ENCODE peak calls at places on chromosomes 16 and 17, in six cellular contexts. O, C, Z, J, Y and E are unnamed samples.

GRCh38 chr17:73991260-73991659 is 212.2 kb upstream of the RPL38 start:
- DNase-seq in C (no peak), O (no peak), Y (no peak), J (no peak), Z (no peak), E (no peak)

GRCh38 chr16:1772362-1772907 is at the start of gene EME2:
- DNase-seq in C (no peak), Y (no peak), O (no peak), J (no peak), Z (peak; percentile 27), E (no peak)

GRCh38 chr16:76059186-76059585 is 218.0 kb upstream of the CNTNAP4 start:
- DNase-seq in Z (peak; percentile 28), C (no peak), O (no peak), J (no peak), Y (no peak), E (no peak)

GRCh38 chr16:3029499-3030127 is 5.8 kb downstream of the THOC6 start:
- DNase-seq in Z (no peak), C (no peak), J (no peak), O (no peak), Y (no peak), E (no peak)

GRCh38 chr16:8998114-8998513 is 34.4 kb upstream of the USP7 start:
- DNase-seq in Z (no peak), Y (no peak), J (no peak), C (no peak), O (peak; percentile 20), E (no peak)

GRCh38 chr16:9318764-9319163 is 227.3 kb downstream of the HAPSTR1 start:
- DNase-seq in Z (no peak), Y (no peak), J (no peak), O (no peak), C (no peak), E (no peak)

GRCh38 chr17:17231621-17232302 is 5.2 kb downstream of the FLCN start:
- DNase-seq in C (peak; percentile 20), Y (no peak), J (no peak), O (no peak), Z (no peak), E (no peak)

GRCh38 chr17:16929757-16930520 is 42.0 kb downstream of the TNFRSF13B start:
- DNase-seq in O (no peak), Y (peak; percentile 6), J (no peak), Z (no peak), C (no peak), E (no peak)

GRCh38 chr16:24568392-24568791 is 29.0 kb downstream of the RBBP6 start:
- DNase-seq in Y (no peak), C (no peak), Z (no peak), O (no peak), J (no peak), E (no peak)

GRCh38 chr17:4583796-4584124 is 569 bp upstream of the SMTNL2 start:
- DNase-seq in Z (no peak), J (peak; percentile 83), C (peak; percentile 63), Y (no peak), O (no peak), E (no peak)

GRCh38 chr16:58028541-58029070 is 3.1 kb downstream of the MMP15 start:
- DNase-seq in Y (peak; percentile 15), O (no peak), C (no peak), J (no peak), Z (no peak), E (no peak)

GRCh38 chr17:77611791-77612466 is 346.6 kb upstream of the TNRC6C start:
- DNase-seq in J (no peak), Y (no peak), O (no peak), Z (no peak), C (no peak), E (no peak)

GRCh38 chr16:84278333-84278732 is 16.3 kb upstream of the WFDC1 start:
- DNase-seq in Y (no peak), J (no peak), C (no peak), O (no peak), Z (no peak), E (no peak)

DNA sequence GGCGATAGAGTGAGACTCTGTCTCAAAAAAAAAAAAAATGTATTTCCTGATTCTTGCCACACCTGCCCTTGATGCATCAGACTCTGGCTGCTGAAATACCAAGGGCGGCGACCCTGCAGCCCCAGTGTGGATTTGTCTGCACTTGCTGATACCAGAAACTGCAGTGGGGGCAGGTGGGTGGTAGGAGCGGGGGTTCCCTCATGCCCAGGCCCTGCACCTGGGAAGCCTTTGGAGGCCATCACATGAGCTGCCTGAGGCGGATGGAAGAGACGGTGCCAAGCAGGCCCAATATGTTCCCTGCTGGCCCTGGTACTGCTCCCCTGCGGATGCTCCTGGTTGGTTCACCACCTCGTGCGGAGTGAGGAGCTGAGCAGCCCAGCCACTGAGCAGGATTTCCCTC is 50.6 kb downstream of the MARF1 start:
- DNase-seq in C (no peak), Z (no peak), J (no peak), Y (no peak), O (no peak), E (no peak)
- H3K27ac ChIP-seq in C (no peak overlapping the region), Z (no peak overlapping the region), J (no peak overlapping the region), Y (no peak overlapping the region), O (no peak overlapping the region), E (no peak overlapping the region)

GRCh38 chr17:58215685-58216084 is 3.4 kb downstream of the MKS1 start:
- DNase-seq in J (no peak), C (no peak), Y (no peak), O (no peak), Z (no peak), E (no peak)

GRCh38 chr17:58207451-58207850 is 11.6 kb downstream of the MKS1 start:
- DNase-seq in C (no peak), O (no peak), J (no peak), Z (no peak), Y (no peak), E (no peak)

GRCh38 chr17:58205936-58206335 is 13.1 kb downstream of the MKS1 start:
- DNase-seq in Y (no peak), O (no peak), J (no peak), Z (no peak), C (no peak), E (no peak)

GRCh38 chr17:58208344-58208743 is 10.7 kb downstream of the MKS1 start:
- DNase-seq in Z (no peak), Y (no peak), O (no peak), C (no peak), J (no peak), E (no peak)

DNA sequence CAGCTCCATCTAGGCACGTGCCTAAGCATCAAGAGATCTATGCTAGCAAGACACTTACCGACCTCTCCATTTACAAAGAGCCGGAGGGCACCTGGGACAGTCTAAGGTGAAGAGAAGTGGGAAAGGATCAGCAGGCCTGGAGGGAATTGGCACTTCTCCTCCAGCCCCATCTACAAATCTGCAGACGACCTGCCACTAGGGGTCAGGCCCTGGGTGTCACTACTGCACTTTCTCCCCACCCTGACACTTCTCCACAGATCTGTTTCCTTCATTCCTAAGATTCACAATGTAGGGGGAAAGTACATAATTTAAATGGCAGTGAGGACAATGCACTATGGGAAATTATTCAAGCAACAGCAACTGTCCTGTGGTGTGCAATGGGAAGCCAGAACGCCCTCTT is 8.1 kb downstream of the MKS1 start:
- DNase-seq in C (no peak), Y (no peak), Z (no peak), J (no peak), O (no peak), E (no peak)
- TF ChIP-seq CTCF in C (no peak), Y (no peak), Z (no peak), J (no peak), O (no peak), E (no peak)

GRCh38 chr17:57956311-57957119 is 1.3 kb upstream of the CUEDC1 start:
- DNase-seq in J (no peak), Y (no peak), Z (no peak), C (no peak), O (no peak), E (no peak)

GRCh38 chr17:57953703-57954420 is 1.4 kb downstream of the CUEDC1 start:
- DNase-seq in Z (no peak), O (no peak), J (no peak), C (no peak), Y (peak; percentile 13), E (no peak)

GRCh38 chr17:57955183-57955952 is at the start of gene CUEDC1:
- DNase-seq in C (peak; percentile 88), Z (peak; percentile 68), Y (peak; percentile 87), O (no peak), J (peak; percentile 86), E (peak; percentile 68)

GRCh38 chr17:57953219-57953618 is 2.0 kb downstream of the CUEDC1 start:
- DNase-seq in O (no peak), J (no peak), Z (no peak), Y (no peak), C (no peak), E (no peak)

GRCh38 chr17:57954421-57955182 is 610 bp downstream of the CUEDC1 start:
- DNase-seq in Z (peak; percentile 58), J (peak; percentile 77), O (no peak), Y (peak; percentile 91), C (peak; percentile 93), E (peak; percentile 60)
- H3K27ac ChIP-seq in Z (peak overlapping the region; percentile 97), J (peak overlapping the region; percentile 87), O (peak overlapping the region; percentile 31), Y (peak overlapping the region; percentile 100), C (peak overlapping the region; percentile 97), E (peak overlapping the region; percentile 79)

GRCh38 chr17:68599873-68600122 is 1.4 kb downstream of the FAM20A start:
- DNase-seq in C (no peak), Y (peak; percentile 19), J (no peak), Z (no peak), O (no peak), E (peak; percentile 39)

GRCh38 chr17:68601565-68602266 is 549 bp upstream of the FAM20A start:
- DNase-seq in O (no peak), Y (no peak), J (no peak), Z (no peak), C (peak; percentile 42), E (no peak)

GRCh38 chr17:68599091-68599872 is 1.9 kb downstream of the FAM20A start:
- DNase-seq in J (no peak), Y (no peak), C (no peak), O (no peak), Z (no peak), E (peak; percentile 51)

GRCh38 chr17:68600881-68601564 is at the start of gene FAM20A:
- DNase-seq in C (peak; percentile 62), Y (peak; percentile 58), Z (no peak), J (peak; percentile 66), O (no peak), E (peak; percentile 82)

GRCh38 chr17:68600123-68600880 is 865 bp downstream of the FAM20A start:
- DNase-seq in Z (no peak), C (peak; percentile 68), O (no peak), Y (peak; percentile 56), J (peak; percentile 80), E (peak; percentile 59)
- TF ChIP-seq CTCF in Z (no peak), C (no peak), O (peak; percentile 1), Y (peak; percentile 57), J (peak; percentile 26), E (no peak)

GRCh38 chr17:9298776-9299295 is 276.8 kb downstream of the STX8 start:
- DNase-seq in C (no peak), Z (no peak), J (no peak), O (no peak), Y (no peak), E (no peak)
- H3K27ac ChIP-seq in C (no peak overlapping the region), Z (no peak overlapping the region), J (no peak overlapping the region), O (no peak overlapping the region), Y (no peak overlapping the region), E (no peak overlapping the region)